ENCODE peak calls at places on chromosome 18, in five cellular contexts. S is AG09309, R is OCI-LY7, H is gastrocnemius medialis, F is transverse colon. V is an unnamed sample.

GRCh38 chr18:67359868-67360838 is 156.4 kb downstream of the DSEL start:
- DNase-seq in S (peak), R (no peak), H (peak), F (peak), V (peak)

GRCh38 chr18:24274822-24275221 is 122.8 kb downstream of the OSBPL1A start:
- DNase-seq in S (no peak), R (no peak), H (no peak), F (no peak), V (no peak)

GRCh38 chr18:9380101-9380500 is 45.5 kb downstream of the TWSG1 start:
- DNase-seq in S (peak), R (no peak), H (no peak), F (no peak), V (peak)

GRCh38 chr18:39945076-39945475 is 2010.0 kb upstream of the PIK3C3 start:
- DNase-seq in S (no peak), R (no peak), H (no peak), F (no peak), V (no peak)

GRCh38 chr18:79405781-79406575 is 10.2 kb downstream of the NFATC1 start:
- DNase-seq in S (no peak), R (peak), H (peak), F (peak), V (no peak)

GRCh38 chr18:69588301-69588700 is 187.6 kb downstream of the DOK6 start:
- DNase-seq in S (no peak), R (no peak), H (no peak), F (no peak), V (no peak)

GRCh38 chr18:7902399-7902839 is 335.3 kb downstream of the PTPRM start:
- DNase-seq in S (no peak), R (no peak), H (peak), F (peak), V (peak)

GRCh38 chr18:33757037-33757436 is 179.0 kb downstream of the ASXL3 start:
- DNase-seq in S (no peak), R (no peak), H (no peak), F (no peak), V (peak)

GRCh38 chr18:7946724-7947377 is 379.7 kb downstream of the PTPRM start:
- DNase-seq in S (peak), R (no peak), H (no peak), F (peak), V (peak)

GRCh38 chr18:6279308-6279707 is 135.4 kb downstream of the L3MBTL4 start:
- DNase-seq in S (no peak), R (no peak), H (no peak), F (no peak), V (no peak)

GRCh38 chr18:6284300-6284699 is 130.4 kb downstream of the L3MBTL4 start:
- DNase-seq in S (no peak), R (no peak), H (no peak), F (no peak), V (no peak)

GRCh38 chr18:6284761-6285160 is 129.9 kb downstream of the L3MBTL4 start:
- DNase-seq in S (no peak), R (no peak), H (no peak), F (no peak), V (no peak)

GRCh38 chr18:6280344-6280743 is 134.4 kb downstream of the L3MBTL4 start:
- DNase-seq in S (no peak), R (no peak), H (no peak), F (no peak), V (no peak)

GRCh38 chr18:6281874-6282273 is 132.8 kb downstream of the L3MBTL4 start:
- DNase-seq in S (no peak), R (no peak), H (no peak), F (no peak), V (no peak)
- TF ChIP-seq CTCF in S (no peak), R (no peak), H (no peak), F (no peak), V (no peak)

GRCh38 chr18:59861963-59862819 is 37.6 kb upstream of the PMAIP1 start:
- DNase-seq in S (no peak), R (peak), H (no peak), F (no peak), V (no peak)

GRCh38 chr18:59867337-59868104 is 32.3 kb upstream of the PMAIP1 start:
- DNase-seq in S (no peak), R (no peak), H (no peak), F (no peak), V (peak)

GRCh38 chr18:59865241-59865986 is 34.4 kb upstream of the PMAIP1 start:
- DNase-seq in S (no peak), R (no peak), H (no peak), F (no peak), V (peak)

GRCh38 chr18:59866551-59866950 is 33.2 kb upstream of the PMAIP1 start:
- DNase-seq in S (no peak), R (no peak), H (no peak), F (no peak), V (no peak)

GRCh38 chr18:59864446-59864764 is 35.4 kb upstream of the PMAIP1 start:
- DNase-seq in S (no peak), R (no peak), H (no peak), F (no peak), V (no peak)
- H3K4me3 ChIP-seq in S (no peak), R (no peak), H (no peak), F (no peak), V (no peak)

GRCh38 chr18:53702480-53702879 is 522.0 kb downstream of the MBD2 start:
- DNase-seq in S (no peak), R (no peak), H (no peak), F (no peak), V (no peak)

GRCh38 chr18:53701697-53702096 is 522.8 kb downstream of the MBD2 start:
- DNase-seq in S (no peak), R (no peak), H (no peak), F (no peak), V (no peak)

DNA sequence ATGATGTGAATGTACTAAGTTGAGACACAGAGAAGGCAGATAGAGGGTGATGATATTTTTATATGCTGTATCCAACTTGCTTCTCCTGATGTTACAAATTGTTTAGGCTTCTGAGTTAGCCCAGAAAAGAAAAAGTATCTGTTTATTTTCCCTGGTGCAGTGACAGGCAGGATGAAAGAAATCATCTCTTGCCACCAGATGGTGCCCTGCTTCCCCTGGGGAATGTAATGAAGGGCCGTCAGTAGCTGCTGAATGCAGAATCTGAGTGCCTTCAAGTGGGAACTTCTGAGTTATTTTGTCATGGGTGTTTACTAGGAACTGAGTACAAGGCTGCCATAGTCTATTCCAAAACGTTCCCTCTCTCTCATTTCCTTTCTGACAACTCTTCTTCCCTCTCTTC is 525.6 kb downstream of the MBD2 start:
- DNase-seq in S (no peak), R (peak), H (no peak), F (peak), V (no peak)
- TF ChIP-seq CTCF in S (peak), R (peak), H (peak), F (peak), V (no peak)

DNA sequence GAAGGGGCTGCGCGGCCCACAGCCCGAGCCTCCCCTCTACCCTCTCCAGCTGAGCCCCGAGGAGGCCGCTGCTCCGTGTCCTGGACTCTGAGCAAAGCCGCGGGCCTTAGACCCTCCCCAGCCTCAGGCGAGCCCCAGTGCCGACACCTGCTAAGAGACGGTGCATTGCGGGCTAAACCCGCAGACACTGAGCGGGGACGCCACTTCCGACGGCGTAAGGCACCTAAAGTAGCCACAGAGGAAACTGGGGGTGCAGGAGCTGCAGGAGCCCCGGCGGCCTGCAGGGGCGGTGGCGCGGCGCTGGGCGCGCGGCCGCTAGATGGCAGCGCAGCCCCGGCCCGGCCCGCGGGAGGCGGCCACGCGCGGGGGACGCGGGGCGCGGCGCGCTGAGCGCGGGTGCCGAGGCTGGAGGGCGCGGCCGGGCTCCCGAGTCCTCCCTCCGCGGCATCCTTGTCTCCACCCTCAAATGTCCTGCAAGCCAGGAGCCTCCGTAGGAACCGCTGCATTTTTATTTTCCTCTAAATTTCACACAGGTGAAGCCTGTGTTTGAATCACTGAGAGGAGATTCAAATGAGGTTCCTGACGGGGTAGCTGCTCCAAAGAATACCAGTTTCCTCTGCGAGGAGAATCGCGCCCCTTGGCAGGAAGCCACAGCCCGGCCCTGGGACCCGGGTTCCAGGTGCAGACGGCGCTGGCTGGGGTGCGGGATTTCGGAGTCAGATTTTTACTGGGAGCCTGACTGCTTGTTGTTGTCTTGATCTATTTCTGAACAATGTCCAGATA is 650.5 kb downstream of the GALR1 start:
- DNase-seq in S (no peak), R (no peak), H (no peak), F (peak), V (peak)
- H3K4me3 ChIP-seq in S (no peak), R (no peak), H (no peak), F (peak), V (no peak)

GRCh38 chr18:57447154-57447621 is 12.0 kb downstream of the ONECUT2 start:
- DNase-seq in S (no peak), R (peak), H (no peak), F (no peak), V (peak)
- TF ChIP-seq CTCF in S (no peak), R (no peak), H (no peak), F (no peak), V (no peak)

DNA sequence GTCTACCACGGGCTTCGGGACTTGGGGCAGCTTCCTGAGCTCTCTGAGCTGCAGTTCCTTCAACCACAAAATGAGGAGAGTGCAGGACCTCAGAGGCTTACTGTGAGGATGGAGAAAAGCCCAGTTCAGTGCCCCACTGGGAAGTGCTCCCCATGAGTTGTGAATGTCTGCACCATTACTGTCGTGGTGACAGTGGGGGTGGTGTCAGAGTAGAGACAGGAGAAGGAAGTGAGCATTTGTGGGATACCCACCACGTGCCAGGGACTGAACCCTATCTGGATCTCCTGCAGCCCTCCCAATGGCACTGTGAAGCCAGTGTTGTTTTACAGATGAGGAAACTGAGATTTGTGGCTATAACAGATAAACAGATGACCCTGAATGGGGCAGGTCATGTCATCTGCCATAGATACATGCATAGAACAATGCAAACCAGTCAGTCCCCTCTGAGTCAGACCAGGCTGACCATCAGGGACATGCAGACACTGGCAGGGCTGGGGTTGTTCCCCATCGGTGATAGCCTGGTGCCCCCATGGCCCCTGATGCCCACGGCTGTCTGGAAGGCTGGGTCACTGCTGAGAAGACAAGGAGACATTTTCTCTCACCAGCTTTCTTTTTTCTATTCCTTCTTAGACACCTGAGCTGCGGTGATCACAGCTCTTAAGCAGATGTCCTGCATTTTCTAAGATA is 60.8 kb downstream of the EMILIN2 start:
- DNase-seq in S (no peak), R (no peak), H (no peak), F (no peak), V (no peak)
- H3K4me3 ChIP-seq in S (peak), R (peak), H (peak), F (peak), V (peak)

DNA sequence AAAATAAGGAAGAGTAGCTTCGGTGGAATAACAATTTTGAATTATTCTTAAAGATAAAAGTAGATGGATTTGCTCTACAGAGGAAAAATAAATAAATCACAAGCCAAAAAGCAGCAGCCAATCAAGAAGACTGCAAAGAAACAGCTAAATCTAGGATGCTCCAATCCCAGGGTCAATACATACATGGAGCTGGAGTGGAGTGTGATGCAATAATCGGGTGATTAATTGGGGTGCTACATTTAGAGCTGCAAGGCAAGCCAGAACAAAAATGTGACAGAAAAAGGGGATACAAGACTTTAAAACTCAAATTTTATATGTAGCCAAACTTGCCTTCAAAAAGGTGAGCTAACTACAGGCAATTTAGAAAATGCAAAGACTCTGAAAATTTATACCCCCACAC is 215.8 kb downstream of the TCF4 start:
- DNase-seq in S (no peak), R (no peak), H (no peak), F (no peak), V (no peak)
- TF ChIP-seq CTCF in S (no peak), R (no peak), H (no peak), F (no peak), V (no peak)

GRCh38 chr18:1998121-1998520 is 573.2 kb downstream of the METTL4 start:
- DNase-seq in S (no peak), R (no peak), H (no peak), F (no peak), V (no peak)

GRCh38 chr18:2002178-2002577 is 569.1 kb downstream of the METTL4 start:
- DNase-seq in S (no peak), R (no peak), H (no peak), F (no peak), V (no peak)

GRCh38 chr18:2002604-2003003 is 568.7 kb downstream of the METTL4 start:
- DNase-seq in S (no peak), R (no peak), H (no peak), F (no peak), V (no peak)

GRCh38 chr18:1995041-1995612 is 576.2 kb downstream of the METTL4 start:
- DNase-seq in S (no peak), R (no peak), H (no peak), F (no peak), V (no peak)

DNA sequence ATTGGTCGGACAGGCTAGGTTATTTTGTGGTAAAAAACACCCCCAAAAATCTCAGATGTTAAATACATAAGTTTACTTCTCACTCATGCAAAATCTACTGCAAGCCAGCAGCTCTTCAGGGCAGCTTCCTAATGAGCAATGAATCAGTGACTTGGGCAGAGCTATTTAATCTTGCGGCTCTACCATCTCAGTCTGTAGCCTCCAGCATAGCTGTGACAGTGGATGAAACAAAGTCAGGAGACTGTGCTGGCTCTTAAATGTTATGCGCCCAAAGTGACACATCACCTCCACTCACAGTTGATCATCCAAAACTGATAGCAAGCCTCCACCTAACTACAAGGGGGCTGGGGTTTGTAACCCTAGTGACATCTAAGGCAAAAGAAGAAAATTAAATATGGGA is 571.9 kb downstream of the METTL4 start:
- DNase-seq in S (no peak), R (no peak), H (no peak), F (no peak), V (no peak)
- H3K4me3 ChIP-seq in S (no peak), R (no peak), H (no peak), F (no peak), V (no peak)

GRCh38 chr18:22219568-22220355 is 50.4 kb downstream of the GATA6 start:
- DNase-seq in S (no peak), R (no peak), H (no peak), F (no peak), V (no peak)
- TF ChIP-seq CTCF in S (peak), R (no peak), H (no peak), F (no peak), V (peak)

DNA sequence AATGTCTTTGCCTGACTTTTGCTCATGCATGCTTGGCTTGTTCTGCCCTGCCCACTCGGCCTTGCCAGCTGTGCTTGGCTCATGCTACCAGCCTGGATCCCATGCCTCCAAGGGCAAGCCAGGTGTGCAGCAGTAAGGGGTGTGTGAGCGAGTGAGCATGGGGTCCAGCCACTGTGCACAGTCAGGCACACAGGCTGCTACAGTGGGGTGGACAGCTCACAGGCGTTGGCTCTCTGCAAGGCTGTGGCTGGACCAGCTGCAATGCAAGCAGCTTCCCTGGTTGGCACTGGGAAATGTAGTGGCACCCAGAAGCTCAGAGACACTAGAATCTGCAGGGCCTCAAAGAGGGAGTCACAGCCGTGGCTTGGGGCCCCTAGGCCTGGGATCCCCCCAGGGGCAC is 529.7 kb downstream of the DSC3 start:
- DNase-seq in S (no peak), R (no peak), H (no peak), F (no peak), V (no peak)
- H3K4me3 ChIP-seq in S (no peak), R (no peak), H (no peak), F (no peak), V (no peak)